ENCODE peak calls at places on chromosomes 6 and 20, in four cellular contexts. J, Z, L and D are unnamed samples.

GRCh38 chr6:14951704-14952103 is 294.2 kb upstream of the JARID2 start:
- DNase-seq in Z (no peak), J (peak; percentile 52), L (no peak), D (no peak)

GRCh38 chr6:137165375-137166246 is 7.8 kb downstream of the IL22RA2 start:
- DNase-seq in Z (no peak), L (peak; percentile 25), J (no peak), D (no peak)

GRCh38 chr6:156698239-156699016 is 78.8 kb upstream of the ARID1B start:
- DNase-seq in J (no peak), L (no peak), Z (no peak), D (no peak)

GRCh38 chr6:12592634-12593033 is 123.9 kb upstream of the PHACTR1 start:
- DNase-seq in J (no peak), L (peak; percentile 81), Z (no peak), D (no peak)

GRCh38 chr20:58228484-58229197 is at the start of gene ANKRD60:
- DNase-seq in Z (no peak), J (no peak), L (no peak), D (peak; percentile 64)

GRCh38 chr20:58893355-58894151 is 41.0 kb downstream of the GNAS start:
- DNase-seq in L (peak; percentile 21), Z (no peak), J (no peak), D (no peak)

GRCh38 chr6:32369678-32370077 is 2.0 kb downstream of the TSBP1 start:
- DNase-seq in J (peak; percentile 19), L (peak; percentile 89), Z (no peak), D (peak; percentile 88)

GRCh38 chr20:46512943-46513844 is at the start of gene ZNF334:
- DNase-seq in J (peak; percentile 2), L (peak; percentile 9), Z (peak; percentile 44), D (peak; percentile 35)

GRCh38 chr6:84618046-84618752 is 146.2 kb downstream of the TBX18 start:
- DNase-seq in L (peak; percentile 60), Z (no peak), J (peak; percentile 74), D (peak; percentile 92)

GRCh38 chr6:74222768-74223321 is 526.8 kb downstream of the CD109 start:
- DNase-seq in L (no peak), Z (no peak), J (no peak), D (no peak)

GRCh38 chr6:7542065-7542877 is 800 bp downstream of the DSP start:
- DNase-seq in L (no peak), J (peak; percentile 21), Z (peak; percentile 22), D (no peak)

GRCh38 chr20:58714923-58715708 is 22.5 kb downstream of the NPEPL1 start:
- DNase-seq in Z (no peak), L (no peak), J (no peak), D (no peak)

GRCh38 chr6:133591330-133591729 is 297.6 kb upstream of the TCF21 start:
- DNase-seq in J (peak; percentile 5), Z (no peak), L (no peak), D (no peak)

GRCh38 chr20:62238569-62239277 is 402 bp downstream of the OSBPL2 start:
- DNase-seq in L (peak; percentile 30), Z (no peak), J (no peak), D (no peak)

GRCh38 chr6:16747232-16748027 is 13.8 kb downstream of the ATXN1 start:
- DNase-seq in L (peak; percentile 80), J (no peak), Z (no peak), D (peak; percentile 69)

GRCh38 chr6:156949376-156949775 is 172.2 kb downstream of the ARID1B start:
- DNase-seq in J (peak; percentile 80), Z (no peak), L (peak; percentile 84), D (peak; percentile 58)

GRCh38 chr6:9126845-9127560 is 691.7 kb upstream of the SLC35B3 start:
- DNase-seq in L (peak; percentile 61), J (no peak), Z (no peak), D (peak; percentile 72)

GRCh38 chr20:53040678-53041674 is 68.8 kb downstream of the TSHZ2 start:
- DNase-seq in Z (no peak), J (peak; percentile 6), L (peak; percentile 64), D (no peak)

GRCh38 chr20:45037635-45038034 is 63.3 kb downstream of the KCNS1 start:
- DNase-seq in L (no peak), J (no peak), Z (no peak), D (no peak)

GRCh38 chr6:85465762-85466161 is 15.9 kb downstream of the NT5E start:
- DNase-seq in J (no peak), L (no peak), Z (no peak), D (no peak)

GRCh38 chr6:170158296-170159039 is 132.4 kb downstream of the DLL1 start:
- DNase-seq in Z (no peak), L (no peak), J (no peak), D (no peak)

GRCh38 chr6:44265003-44265842 is at the start of gene NFKBIE:
- DNase-seq in J (peak; percentile 90), Z (peak; percentile 76), L (peak; percentile 94), D (peak; percentile 91)

GRCh38 chr20:23156170-23156841 is 70.2 kb upstream of the CD93 start:
- DNase-seq in Z (no peak), J (peak; percentile 87), L (peak; percentile 74), D (peak; percentile 56)

GRCh38 chr6:17457405-17457804 is 64.0 kb downstream of the CAP2 start:
- DNase-seq in Z (no peak), L (no peak), J (no peak), D (no peak)

GRCh38 chr6:167209577-167209975 is 51.8 kb upstream of the GPR31 start:
- DNase-seq in L (no peak), J (no peak), Z (no peak), D (no peak)